ENCODE peak calls at places on chromosome 10, in four cellular contexts. G is GM12878, O is HepG2, M is K562. L is an unnamed sample.

GRCh38 chr10:44051584-44052385 is 333.1 kb downstream of the CXCL12 start:
- DNase-seq in G (no peak), O (peak; percentile 6), M (no peak), L (no peak)

GRCh38 chr10:132132391-132132841 is 54.3 kb upstream of the DPYSL4 start:
- DNase-seq in G (no peak), O (no peak), M (no peak), L (no peak)

GRCh38 chr10:32207544-32207943 is 139.4 kb downstream of the EPC1 start:
- DNase-seq in G (no peak), O (peak; percentile 59), M (peak; percentile 65), L (peak; percentile 69)

GRCh38 chr10:132248455-132249231 is 59.1 kb downstream of the STK32C start:
- DNase-seq in G (no peak), O (no peak), M (peak; percentile 67), L (no peak)

GRCh38 chr10:95477175-95477520 is 84.0 kb downstream of the SORBS1 start:
- DNase-seq in G (no peak), O (no peak), M (no peak), L (no peak)

GRCh38 chr10:133275683-133276092 is 980 bp downstream of the ADAM8 start:
- DNase-seq in G (no peak), O (no peak), M (peak; percentile 16), L (no peak)

GRCh38 chr10:97861351-97861750 is 11.7 kb downstream of the GOLGA7B start:
- DNase-seq in G (no peak), O (no peak), M (no peak), L (no peak)

GRCh38 chr10:32954080-32954479 is 4.0 kb downstream of the ITGB1 start:
- DNase-seq in G (no peak), O (no peak), M (no peak), L (no peak)

GRCh38 chr10:131946880-131947279 is 34.8 kb downstream of the BNIP3 start:
- DNase-seq in G (no peak), O (no peak), M (no peak), L (no peak)

GRCh38 chr10:51092402-51092801 is 18.1 kb downstream of the PRKG1 start:
- DNase-seq in G (no peak), O (no peak), M (no peak), L (no peak)

GRCh38 chr10:107264742-107265141 is 100.2 kb upstream of the SORCS1 start:
- DNase-seq in G (no peak), O (no peak), M (peak; percentile 6), L (peak; percentile 59)

GRCh38 chr10:61465807-61466425 is 12.7 kb upstream of the TMEM26 start:
- DNase-seq in G (no peak), O (no peak), M (peak; percentile 68), L (no peak)

GRCh38 chr10:14466256-14466655 is 135.5 kb upstream of the FRMD4A start:
- DNase-seq in G (no peak), O (no peak), M (no peak), L (no peak)

GRCh38 chr10:17616403-17617030 is 657 bp downstream of the HACD1 start:
- DNase-seq in G (no peak), O (peak; percentile 64), M (peak; percentile 81), L (no peak)

GRCh38 chr10:531541-531940 is 157.9 kb downstream of the DIP2C start:
- DNase-seq in G (no peak), O (no peak), M (no peak), L (no peak)

GRCh38 chr10:71228875-71229720 is 16.7 kb downstream of the UNC5B start:
- DNase-seq in G (no peak), O (no peak), M (no peak), L (no peak)

GRCh38 chr10:74058071-74058470 is 60.2 kb downstream of the VCL start:
- DNase-seq in G (no peak), O (no peak), M (no peak), L (no peak)

GRCh38 chr10:67629461-67629971 is 66.5 kb downstream of the CTNNA3 start:
- DNase-seq in G (peak; percentile 36), O (no peak), M (no peak), L (no peak)

GRCh38 chr10:43237128-43237527 is 29.7 kb downstream of the RASGEF1A start:
- DNase-seq in G (no peak), O (no peak), M (no peak), L (no peak)

GRCh38 chr10:63072951-63073350 is 60.2 kb upstream of the NRBF2 start:
- DNase-seq in G (no peak), O (no peak), M (no peak), L (no peak)

GRCh38 chr10:36492590-36493510 is 632.5 kb upstream of the ANKRD30A start:
- DNase-seq in G (no peak), O (no peak), M (no peak), L (no peak)

GRCh38 chr10:111758593-111758992 is 425.0 kb downstream of the GPAM start:
- DNase-seq in G (no peak), O (no peak), M (no peak), L (no peak)

GRCh38 chr10:5595591-5596590 is 70.5 kb downstream of the ASB13 start:
- DNase-seq in G (no peak), O (no peak), M (peak; percentile 50), L (no peak)

GRCh38 chr10:5592070-5592469 is 67.3 kb downstream of the CALML3 start:
- DNase-seq in G (no peak), O (no peak), M (no peak), L (no peak)

GRCh38 chr10:5596611-5597341 is 69.6 kb downstream of the ASB13 start:
- DNase-seq in G (no peak), O (no peak), M (no peak), L (no peak)

GRCh38 chr10:5595095-5595494 is 70.3 kb downstream of the CALML3 start:
- DNase-seq in G (no peak), O (no peak), M (no peak), L (no peak)

DNA sequence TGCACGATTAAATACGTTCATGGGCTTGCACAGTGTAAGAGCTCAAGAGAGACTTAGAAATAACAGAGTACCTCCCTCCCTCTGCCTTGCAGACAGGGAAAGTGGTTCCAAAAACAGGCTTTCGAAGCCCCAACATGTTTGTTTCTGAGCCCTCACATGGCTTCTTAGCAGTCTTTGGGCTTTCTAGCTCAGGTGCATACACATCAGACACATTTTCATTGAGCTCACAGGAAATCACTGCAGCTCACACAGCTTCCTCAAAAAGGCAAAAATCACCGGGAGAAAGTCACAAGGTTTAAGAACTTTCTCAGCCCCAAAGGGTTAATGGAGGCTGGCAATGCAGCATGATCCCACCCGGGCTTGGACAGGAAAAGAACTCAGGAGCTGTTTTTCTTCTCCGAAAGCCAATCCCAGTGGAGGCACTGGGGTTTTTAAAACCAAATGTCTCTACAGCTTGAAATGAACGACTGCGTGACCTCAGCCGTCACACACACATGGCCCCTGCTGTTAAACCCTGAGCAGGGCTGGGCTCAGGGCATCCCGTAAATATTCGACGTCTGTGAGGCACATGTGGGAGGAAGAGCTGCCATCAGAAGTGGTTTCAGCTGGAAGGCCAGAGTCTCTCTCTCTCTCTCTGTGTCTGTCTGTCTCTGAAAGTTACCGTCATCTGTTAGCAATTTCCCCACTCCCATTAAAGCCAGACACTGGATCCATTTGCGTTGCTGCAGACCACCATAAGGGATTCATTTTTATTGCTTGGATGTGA is 69.7 kb downstream of the CALML3 start:
- DNase-seq in G (no peak), O (no peak), M (no peak), L (no peak)
- TF ChIP-seq CREB1 in G (no peak), O (no peak), M (no peak), L (no peak)

GRCh38 chr10:79162861-79163662 is 94.3 kb downstream of the ZMIZ1 start:
- DNase-seq in G (no peak), O (no peak), M (no peak), L (no peak)
- TF ChIP-seq EP300 in G (no peak), O (no peak), M (no peak), L (no peak)

DNA sequence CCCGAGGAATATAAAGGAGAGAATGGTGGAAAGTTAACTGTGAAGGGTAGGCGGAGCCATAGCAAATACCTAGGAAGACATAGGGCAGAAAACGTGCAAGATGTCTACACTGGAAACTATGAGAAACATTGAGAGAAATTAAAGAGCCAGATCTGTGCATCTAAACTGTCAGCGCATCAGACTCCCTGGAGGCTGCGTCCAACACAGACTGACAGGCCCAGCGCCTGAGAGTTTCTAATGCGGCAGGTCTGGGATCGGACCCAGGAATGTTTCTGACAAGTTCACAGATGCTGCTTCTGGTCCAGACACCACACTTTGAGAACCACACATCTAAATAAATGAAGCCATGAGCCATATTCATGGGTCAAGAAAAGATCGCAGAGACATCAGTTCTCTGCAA is 38.7 kb downstream of the PROSER2 start:
- DNase-seq in G (no peak), O (no peak), M (no peak), L (no peak)
- TF ChIP-seq CREB1 in G (no peak), O (no peak), M (no peak), L (no peak)

GRCh38 chr10:78215645-78216044 is 182.0 kb downstream of the RPS24 start:
- DNase-seq in G (no peak), O (no peak), M (no peak), L (no peak)
- TF ChIP-seq EP300 in G (no peak), O (no peak), M (no peak), L (no peak)

GRCh38 chr10:122847782-122848604 is 2.3 kb upstream of the CUZD1 start:
- DNase-seq in G (no peak), O (no peak), M (peak; percentile 7), L (no peak)
- TF ChIP-seq CREB1 in G (no peak), O (no peak), M (no peak), L (no peak)

L was measured in H1.